ENCODE peak calls at places on chromosomes 2 and 18, in six cellular contexts. E is iris pigment epithelial cell; M is GM04504; J is left ventricle myocardium superior; R is effector CD4-positive, alpha-beta T cell; X is amniotic epithelial cell. C is an unnamed sample.

GRCh38 chr2:37896319-37896718 is 28.8 kb upstream of the RMDN2 start:
- DNase-seq in E (no peak), M (no peak), J (no peak), R (no peak), X (peak), C (no peak)

GRCh38 chr18:74013955-74014354 is 133.7 kb downstream of the FBXO15 start:
- DNase-seq in E (peak), M (peak), J (no peak), R (no peak), X (peak), C (peak)

GRCh38 chr2:192245329-192245728 is 50.6 kb upstream of the TMEFF2 start:
- DNase-seq in E (peak), M (no peak), J (no peak), R (no peak), X (no peak), C (no peak)

GRCh38 chr2:85728883-85729824 is 24.6 kb upstream of the ATOH8 start:
- DNase-seq in E (peak), M (peak), J (peak), R (peak), X (peak), C (peak)

GRCh38 chr2:32715981-32716380 is 88.1 kb downstream of the TTC27 start:
- DNase-seq in E (peak), M (no peak), J (no peak), R (no peak), X (no peak), C (peak)

GRCh38 chr2:160397530-160397865 is 96.1 kb downstream of the RBMS1 start:
- DNase-seq in E (peak), M (no peak), J (no peak), R (no peak), X (no peak), C (peak)

GRCh38 chr2:240502430-240503121 is 55.2 kb downstream of the ANKMY1 start:
- DNase-seq in E (no peak), M (no peak), J (no peak), R (no peak), X (no peak), C (no peak)

GRCh38 chr2:103289101-103289725 is 527.4 kb downstream of the TMEM182 start:
- DNase-seq in E (no peak), M (no peak), J (no peak), R (no peak), X (no peak), C (no peak)

GRCh38 chr2:128016620-128017019 is 11.2 kb downstream of the SAP130 start:
- DNase-seq in E (no peak), M (no peak), J (no peak), R (no peak), X (no peak), C (peak)

GRCh38 chr2:168424112-168424951 is 31.7 kb upstream of the CERS6 start:
- DNase-seq in E (peak), M (no peak), J (no peak), R (no peak), X (peak), C (peak)

GRCh38 chr2:129711816-129712420 is 267.5 kb upstream of the RAB6C start:
- DNase-seq in E (no peak), M (no peak), J (no peak), R (no peak), X (no peak), C (no peak)

GRCh38 chr2:58441643-58442042 is 200.5 kb upstream of the FANCL start:
- DNase-seq in E (no peak), M (no peak), J (no peak), R (no peak), X (no peak), C (no peak)

GRCh38 chr2:65204461-65205230 is 23.0 kb upstream of the ACTR2 start:
- DNase-seq in E (no peak), M (no peak), J (peak), R (no peak), X (peak), C (no peak)

GRCh38 chr2:55907686-55908085 is 15.9 kb downstream of the EFEMP1 start:
- DNase-seq in E (no peak), M (no peak), J (no peak), R (no peak), X (no peak), C (no peak)

GRCh38 chr2:240405654-240406313 is 29.7 kb upstream of the GPC1 start:
- DNase-seq in E (no peak), M (no peak), J (peak), R (no peak), X (no peak), C (no peak)

GRCh38 chr2:10361220-10361588 is 58.5 kb downstream of the HPCAL1 start:
- DNase-seq in E (peak), M (no peak), J (no peak), R (no peak), X (peak), C (peak)

GRCh38 chr2:13638181-13638580 is 921.4 kb downstream of the TRIB2 start:
- DNase-seq in E (peak), M (peak), J (no peak), R (no peak), X (no peak), C (peak)

GRCh38 chr2:203928849-203929248 is 7.7 kb upstream of the ICOS start:
- DNase-seq in E (peak), M (no peak), J (no peak), R (no peak), X (peak), C (peak)